ENCODE peak calls at places on chromosomes 5 and 9, in five cellular contexts. W is anterior cingulate cortex; M is activated CD8-positive, alpha-beta memory T cell treated with anti-CD3 and anti-CD28 coated beads for 24 hours; C is WERI-Rb-1; H is Right ventricle myocardium superior. N is an unnamed sample.

GRCh38 chr5:72167790-72168189 is 60.5 kb downstream of the MAP1B start:
- DNase-seq in W (no peak), M (no peak), C (no peak), H (peak), N (no peak)

GRCh38 chr9:105661011-105661410 is 1.2 kb upstream of the TAL2 start:
- DNase-seq in W (no peak), M (no peak), C (no peak), H (no peak), N (no peak)

GRCh38 chr9:108961151-108961550 is 27.0 kb downstream of the ABITRAM start:
- DNase-seq in W (no peak), M (no peak), C (no peak), H (no peak), N (no peak)

GRCh38 chr5:39755986-39756385 is 331.2 kb upstream of the DAB2 start:
- DNase-seq in W (no peak), M (no peak), C (no peak), H (no peak), N (peak)

GRCh38 chr5:83567741-83568530 is 96.4 kb downstream of the VCAN start:
- DNase-seq in W (no peak), M (no peak), C (no peak), H (no peak), N (no peak)

GRCh38 chr5:113038136-113038535 is 61.5 kb downstream of the DCP2 start:
- DNase-seq in W (no peak), M (no peak), C (no peak), H (no peak), N (no peak)

GRCh38 chr5:177983763-177984564 is 12.1 kb downstream of the PROP1 start:
- DNase-seq in W (no peak), M (no peak), C (no peak), H (no peak), N (no peak)

GRCh38 chr5:151758141-151758429 is 346 bp downstream of the ATOX1 start:
- DNase-seq in W (peak), M (no peak), C (no peak), H (no peak), N (no peak)

GRCh38 chr5:127998950-127999349 is 84.6 kb upstream of the SLC12A2 start:
- DNase-seq in W (no peak), M (no peak), C (no peak), H (no peak), N (no peak)

N was measured in pulmonary artery endothelial cell.